ENCODE peak calls at places on chromosomes 5 and 9, in five cellular contexts. W is left lung; K is thoracic aorta; C is body of pancreas; G is naive thymus-derived CD4-positive, alpha-beta T cell. A is an unnamed sample.
A peak's percentile ranks its signal among the peaks of the same experiment; 100 is the strongest.

GRCh38 chr5:75916144-75916543 is 167.0 kb upstream of the SV2C start:
- DNase-seq in W (no peak), K (no peak), C (no peak), G (no peak), A (no peak)

GRCh38 chr9:130276121-130276520 is 10.6 kb downstream of the HMCN2 start:
- DNase-seq in W (no peak), K (no peak), C (no peak), G (no peak), A (no peak)

GRCh38 chr9:120710110-120710981 is 3.9 kb downstream of the MEGF9 start:
- DNase-seq in W (no peak), K (no peak), C (peak; percentile 56), G (no peak), A (no peak)

GRCh38 chr5:88683506-88684135 is 199.4 kb downstream of the MEF2C start:
- DNase-seq in W (no peak), K (no peak), C (no peak), G (no peak), A (no peak)

GRCh38 chr5:16617272-16617973 is 626 bp upstream of the RETREG1 start:
- DNase-seq in W (no peak), K (no peak), C (no peak), G (peak; percentile 40), A (no peak)

GRCh38 chr5:128844354-128844923 is 120.8 kb upstream of the SLC27A6 start:
- DNase-seq in W (no peak), K (no peak), C (no peak), G (no peak), A (no peak)

GRCh38 chr9:120820095-120820494 is 22.6 kb downstream of the PSMD5 start:
- DNase-seq in W (no peak), K (no peak), C (no peak), G (no peak), A (no peak)

GRCh38 chr5:1564182-1564748 is 40.5 kb upstream of the LPCAT1 start:
- DNase-seq in W (peak; percentile 90), K (no peak), C (no peak), G (no peak), A (no peak)

GRCh38 chr9:100575765-100576368 is 2.0 kb upstream of the CAVIN4 start:
- DNase-seq in W (no peak), K (no peak), C (no peak), G (no peak), A (no peak)

GRCh38 chr5:178474562-178475184 is 115.5 kb downstream of the COL23A1 start:
- DNase-seq in W (no peak), K (no peak), C (no peak), G (no peak), A (no peak)

GRCh38 chr9:68964102-68964541 is 49.8 kb downstream of the PRKACG start:
- DNase-seq in W (no peak), K (no peak), C (no peak), G (no peak), A (no peak)

GRCh38 chr5:31855527-31855862 is 216.6 kb downstream of the PDZD2 start:
- DNase-seq in W (no peak), K (no peak), C (no peak), G (no peak), A (no peak)

GRCh38 chr9:87337335-87338074 is 160.2 kb upstream of the DAPK1 start:
- DNase-seq in W (no peak), K (no peak), C (peak; percentile 36), G (no peak), A (no peak)

GRCh38 chr9:136095028-136095494 is at the start of gene NACC2:
- DNase-seq in W (peak; percentile 68), K (no peak), C (peak; percentile 73), G (peak; percentile 49), A (peak; percentile 90)

GRCh38 chr5:180353226-180353962 is at the start of gene GFPT2:
- DNase-seq in W (peak; percentile 78), K (peak; percentile 43), C (peak; percentile 84), G (peak; percentile 75), A (peak; percentile 88)

GRCh38 chr9:128724744-128725211 is 851 bp upstream of the ZDHHC12 start:
- DNase-seq in W (peak; percentile 74), K (no peak), C (peak; percentile 69), G (peak; percentile 53), A (peak; percentile 77)

GRCh38 chr9:135010363-135010860 is 77.1 kb upstream of the OLFM1 start:
- DNase-seq in W (no peak), K (no peak), C (no peak), G (no peak), A (peak; percentile 66)

GRCh38 chr9:34732886-34733285 is 22.9 kb upstream of the CCL21 start:
- DNase-seq in W (no peak), K (no peak), C (no peak), G (no peak), A (no peak)

GRCh38 chr5:54249210-54250028 is 61.0 kb downstream of the ARL15 start:
- DNase-seq in W (peak; percentile 52), K (no peak), C (peak; percentile 21), G (no peak), A (no peak)

GRCh38 chr9:35951736-35952135 is 6.2 kb downstream of the OR2S2 start:
- DNase-seq in W (no peak), K (no peak), C (no peak), G (no peak), A (no peak)

GRCh38 chr5:16412556-16412955 is 53.0 kb downstream of the ZNF622 start:
- DNase-seq in W (no peak), K (no peak), C (no peak), G (no peak), A (no peak)

GRCh38 chr5:119174578-119175163 is 103.8 kb downstream of the DMXL1 start:
- DNase-seq in W (no peak), K (no peak), C (no peak), G (no peak), A (no peak)

GRCh38 chr5:111227226-111227782 is 3.1 kb downstream of the CAMK4 start:
- DNase-seq in W (no peak), K (no peak), C (no peak), G (no peak), A (no peak)

GRCh38 chr9:137157618-137158502 is 12.0 kb downstream of the LRRC26 start:
- DNase-seq in W (no peak), K (no peak), C (no peak), G (no peak), A (no peak)

GRCh38 chr5:113047234-113047633 is 70.6 kb downstream of the DCP2 start:
- DNase-seq in W (no peak), K (no peak), C (no peak), G (no peak), A (no peak)

GRCh38 chr9:126514037-126514821 is 99.5 kb upstream of the LMX1B start:
- DNase-seq in W (peak; percentile 68), K (no peak), C (no peak), G (peak; percentile 73), A (peak; percentile 85)

GRCh38 chr5:142655339-142656267 is 30.3 kb downstream of the FGF1 start:
- DNase-seq in W (peak; percentile 78), K (peak; percentile 66), C (peak; percentile 77), G (peak; percentile 76), A (peak; percentile 89)

GRCh38 chr5:29037716-29038115 is 1999.3 kb upstream of the CDH9 start:
- DNase-seq in W (no peak), K (no peak), C (no peak), G (no peak), A (no peak)

GRCh38 chr5:56815657-56816545 is 552 bp downstream of the MAP3K1 start:
- DNase-seq in W (peak; percentile 54), K (no peak), C (peak; percentile 54), G (peak; percentile 62), A (peak; percentile 86)

GRCh38 chr5:144697847-144698262 is 527.2 kb downstream of the KCTD16 start:
- DNase-seq in W (no peak), K (no peak), C (no peak), G (no peak), A (no peak)

GRCh38 chr9:33778700-33779351 is 16.5 kb upstream of the PRSS3 start:
- DNase-seq in W (no peak), K (no peak), C (peak; percentile 66), G (peak; percentile 28), A (no peak)

GRCh38 chr5:141506381-141507155 is 17.7 kb downstream of the PCDHGC5 start:
- DNase-seq in W (no peak), K (no peak), C (no peak), G (no peak), A (no peak)

GRCh38 chr5:108989761-108990392 is 242.2 kb downstream of the FER start:
- DNase-seq in W (no peak), K (no peak), C (no peak), G (no peak), A (no peak)
- H3K9me3 ChIP-seq in W (no peaks in the 10 kb centered on the region), K (peaks cover 7% of the 10 kb centered on the region), C (no peaks in the 10 kb centered on the region), G (no peaks in the 10 kb centered on the region), A (peaks cover 3% of the 10 kb centered on the region)

DNA sequence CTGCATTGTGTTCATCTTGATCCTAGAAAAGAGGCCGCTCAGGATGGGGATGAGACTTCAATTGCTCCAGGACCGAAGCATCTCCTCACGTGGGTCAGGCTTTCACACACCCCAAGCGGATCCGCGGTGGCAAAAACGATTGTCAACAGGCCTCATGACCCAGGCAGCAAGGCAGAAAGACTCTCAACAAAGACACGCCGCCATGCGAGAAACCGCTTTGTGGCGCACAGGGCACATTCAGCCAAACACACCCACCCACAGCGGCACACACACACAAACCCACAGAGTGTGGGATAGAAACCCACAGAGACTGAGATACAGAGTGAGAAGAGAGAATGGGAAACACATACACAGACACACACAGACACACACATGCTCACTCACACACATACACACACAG is 483.4 kb downstream of the SPATA31A7 start:
- DNase-seq in W (no peak), K (no peak), C (no peak), G (no peak), A (peak; percentile 27)
- H3K9me3 ChIP-seq in W (no peaks in the 10 kb centered on the region), K (no peaks in the 10 kb centered on the region), C (no peaks in the 10 kb centered on the region), G (no peaks in the 10 kb centered on the region), A (no peaks in the 10 kb centered on the region)

GRCh38 chr5:130624805-130625204 is 540.3 kb downstream of the HINT1 start:
- DNase-seq in W (no peak), K (no peak), C (no peak), G (no peak), A (no peak)

DNA sequence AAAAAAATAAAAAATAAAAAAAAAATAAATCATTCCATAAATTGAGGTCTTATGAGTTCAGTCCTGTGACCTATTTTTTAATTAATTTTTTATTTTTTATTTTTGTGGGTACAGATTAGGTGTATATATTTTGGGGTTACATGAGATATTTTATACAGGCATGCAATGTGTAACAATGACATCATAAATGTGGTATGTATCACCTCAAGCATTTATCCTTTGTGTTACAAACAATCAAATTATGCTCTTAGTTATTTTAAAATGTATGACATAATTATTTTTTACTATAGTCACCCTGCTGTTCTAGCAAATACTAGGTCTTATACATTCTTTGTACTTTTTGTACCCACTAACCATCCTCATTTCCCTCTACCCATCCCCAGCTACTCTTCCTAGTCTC is 537.9 kb downstream of the HINT1 start:
- DNase-seq in W (no peak), K (no peak), C (no peak), G (no peak), A (no peak)
- H3K9me3 ChIP-seq in W (no peaks in the 10 kb centered on the region), K (peaks cover 3% of the 10 kb centered on the region), C (no peaks in the 10 kb centered on the region), G (no peaks in the 10 kb centered on the region), A (no peaks in the 10 kb centered on the region)

DNA sequence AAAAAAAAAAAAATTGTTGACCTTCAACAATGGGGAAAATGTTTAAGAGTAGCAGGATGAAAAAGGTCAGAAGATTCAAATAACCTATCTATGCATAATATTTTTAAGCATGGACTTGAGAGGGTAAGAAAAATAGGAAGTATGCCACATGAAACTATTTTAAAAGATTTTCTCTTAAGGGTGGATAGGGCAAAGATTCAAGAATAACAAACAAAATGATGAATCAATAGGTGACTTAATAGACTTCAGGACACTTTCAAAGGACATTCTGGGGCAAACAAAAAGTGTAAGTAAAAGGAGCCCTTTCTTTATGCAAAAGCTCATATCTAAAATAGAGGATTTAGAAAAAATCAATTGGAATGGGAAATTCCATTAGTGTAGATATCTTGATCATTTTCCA is 3.1 kb downstream of the TEX48 start:
- DNase-seq in W (no peak), K (no peak), C (no peak), G (no peak), A (no peak)
- H3K9me3 ChIP-seq in W (no peaks in the 10 kb centered on the region), K (no peaks in the 10 kb centered on the region), C (no peaks in the 10 kb centered on the region), G (no peaks in the 10 kb centered on the region), A (no peaks in the 10 kb centered on the region)

GRCh38 chr5:45893309-45893708 is 197.1 kb upstream of the HCN1 start:
- DNase-seq in W (no peak), K (no peak), C (no peak), G (no peak), A (no peak)
- H3K9me3 ChIP-seq in W (no peaks in the 10 kb centered on the region), K (no peaks in the 10 kb centered on the region), C (no peaks in the 10 kb centered on the region), G (no peaks in the 10 kb centered on the region), A (no peaks in the 10 kb centered on the region)